ENCODE peak calls at places on chromosome 2, in six cellular contexts. One of them, this sample, is unnamed.

GRCh38 chr2:219266232-219266631 is 12.5 kb upstream of the TUBA4A start:
- DNase-seq in activated T-cell treated with anti-CD3 and anti-CD28 coated beads for 48 hours: no peak
- DNase-seq in choroid plexus epithelial cell: no peak
- DNase-seq in lower leg skin: no peak
- DNase-seq in NCI-H460: no peak
- DNase-seq in cardiac muscle cell: no peak
- DNase-seq in this sample: no peak

GRCh38 chr2:173760553-173760952 is 204.6 kb downstream of the SP3 start:
- DNase-seq in activated T-cell treated with anti-CD3 and anti-CD28 coated beads for 48 hours: no peak
- DNase-seq in choroid plexus epithelial cell: peak
- DNase-seq in lower leg skin: no peak
- DNase-seq in NCI-H460: no peak
- DNase-seq in cardiac muscle cell: no peak
- DNase-seq in this sample: no peak

GRCh38 chr2:72173640-72174321 is 26.1 kb upstream of the CYP26B1 start:
- DNase-seq in activated T-cell treated with anti-CD3 and anti-CD28 coated beads for 48 hours: no peak
- DNase-seq in choroid plexus epithelial cell: peak
- DNase-seq in lower leg skin: no peak
- DNase-seq in NCI-H460: no peak
- DNase-seq in cardiac muscle cell: no peak
- DNase-seq in this sample: no peak

GRCh38 chr2:69786105-69786504 is 43.4 kb upstream of the GMCL1 start:
- DNase-seq in activated T-cell treated with anti-CD3 and anti-CD28 coated beads for 48 hours: no peak
- DNase-seq in choroid plexus epithelial cell: no peak
- DNase-seq in lower leg skin: no peak
- DNase-seq in NCI-H460: no peak
- DNase-seq in cardiac muscle cell: no peak
- DNase-seq in this sample: no peak

GRCh38 chr2:145961846-145962245 is 1441.9 kb upstream of the ZEB2 start:
- DNase-seq in activated T-cell treated with anti-CD3 and anti-CD28 coated beads for 48 hours: no peak
- DNase-seq in choroid plexus epithelial cell: peak
- DNase-seq in lower leg skin: no peak
- DNase-seq in NCI-H460: no peak
- DNase-seq in cardiac muscle cell: no peak
- DNase-seq in this sample: no peak

GRCh38 chr2:106839849-106840595 is 45.9 kb downstream of the ST6GAL2 start:
- DNase-seq in activated T-cell treated with anti-CD3 and anti-CD28 coated beads for 48 hours: no peak
- DNase-seq in choroid plexus epithelial cell: peak
- DNase-seq in lower leg skin: peak
- DNase-seq in NCI-H460: peak
- DNase-seq in cardiac muscle cell: peak
- DNase-seq in this sample: peak

GRCh38 chr2:214126135-214126534 is 284.7 kb upstream of the VWC2L start:
- DNase-seq in activated T-cell treated with anti-CD3 and anti-CD28 coated beads for 48 hours: no peak
- DNase-seq in choroid plexus epithelial cell: peak
- DNase-seq in lower leg skin: no peak
- DNase-seq in NCI-H460: no peak
- DNase-seq in cardiac muscle cell: no peak
- DNase-seq in this sample: no peak

GRCh38 chr2:19109521-19109920 is 248.9 kb downstream of the OSR1 start:
- DNase-seq in activated T-cell treated with anti-CD3 and anti-CD28 coated beads for 48 hours: no peak
- DNase-seq in choroid plexus epithelial cell: no peak
- DNase-seq in lower leg skin: no peak
- DNase-seq in NCI-H460: no peak
- DNase-seq in cardiac muscle cell: no peak
- DNase-seq in this sample: no peak

GRCh38 chr2:219551863-219552381 is 8.1 kb downstream of the TMEM198 start:
- DNase-seq in activated T-cell treated with anti-CD3 and anti-CD28 coated beads for 48 hours: no peak
- DNase-seq in choroid plexus epithelial cell: peak
- DNase-seq in lower leg skin: no peak
- DNase-seq in NCI-H460: no peak
- DNase-seq in cardiac muscle cell: no peak
- DNase-seq in this sample: no peak

GRCh38 chr2:178700922-178701342 is 106.3 kb downstream of the TTN start:
- DNase-seq in activated T-cell treated with anti-CD3 and anti-CD28 coated beads for 48 hours: no peak
- DNase-seq in choroid plexus epithelial cell: peak
- DNase-seq in lower leg skin: no peak
- DNase-seq in NCI-H460: peak
- DNase-seq in cardiac muscle cell: peak
- DNase-seq in this sample: peak

This sample was measured in neuronal stem cell.